ENCODE peak calls at places on chromosomes 7 and 10, in four cellular contexts. L is tibial nerve; Q is CD4-positive, CD25-positive, alpha-beta regulatory T cell; N is fibroblast of lung. G is an unnamed sample.

GRCh38 chr10:17128261-17128660 is 1.4 kb downstream of the CUBN start:
- DNase-seq in L (no peak), Q (no peak), N (no peak), G (peak; percentile 29)

GRCh38 chr10:14062528-14063260 is 268.0 kb downstream of the FRMD4A start:
- DNase-seq in L (no peak), Q (no peak), N (peak; percentile 91), G (no peak)

GRCh38 chr7:27066148-27066547 is 29.7 kb downstream of the HOXA1 start:
- DNase-seq in L (no peak), Q (no peak), N (peak; percentile 88), G (no peak)

GRCh38 chr10:46560381-46560780 is 3.9 kb upstream of the GPRIN2 start:
- DNase-seq in L (no peak), Q (no peak), N (no peak), G (peak; percentile 11)

GRCh38 chr10:110486680-110487410 is 10.9 kb upstream of the DUSP5 start:
- DNase-seq in L (no peak), Q (no peak), N (no peak), G (no peak)

GRCh38 chr10:53276797-53277196 is 504.2 kb upstream of the MBL2 start:
- DNase-seq in L (no peak), Q (no peak), N (no peak), G (no peak)

GRCh38 chr10:8050561-8051108 is 3.9 kb upstream of the GATA3 start:
- DNase-seq in L (no peak), Q (peak; percentile 56), N (peak; percentile 43), G (peak; percentile 49)

GRCh38 chr10:125203186-125203800 is 42.9 kb upstream of the CTBP2 start:
- DNase-seq in L (no peak), Q (no peak), N (no peak), G (no peak)

GRCh38 chr10:30178565-30178964 is 119.2 kb upstream of the JCAD start:
- DNase-seq in L (no peak), Q (no peak), N (peak; percentile 65), G (no peak)

GRCh38 chr7:155808551-155809331 is 3.5 kb downstream of the SHH start:
- DNase-seq in L (no peak), Q (no peak), N (no peak), G (no peak)

GRCh38 chr7:120190109-120190508 is 82.9 kb upstream of the KCND2 start:
- DNase-seq in L (no peak), Q (no peak), N (no peak), G (no peak)

GRCh38 chr7:103445228-103446020 is 583 bp downstream of the SLC26A5 start:
- DNase-seq in L (no peak), Q (no peak), N (no peak), G (no peak)

GRCh38 chr10:43969506-43969905 is 320.8 kb upstream of the ZNF32 start:
- DNase-seq in L (no peak), Q (no peak), N (no peak), G (no peak)

GRCh38 chr7:116139007-116139406 is 71.3 kb upstream of the TES start:
- DNase-seq in L (no peak), Q (no peak), N (peak; percentile 54), G (no peak)

GRCh38 chr7:51246258-51247245 is 70.1 kb downstream of the COBL start:
- DNase-seq in L (no peak), Q (no peak), N (no peak), G (peak; percentile 42)

GRCh38 chr7:1946461-1947450 is 276.7 kb downstream of the ELFN1 start:
- DNase-seq in L (no peak), Q (no peak), N (no peak), G (no peak)

GRCh38 chr7:108660465-108660864 is 90.8 kb downstream of the DNAJB9 start:
- DNase-seq in L (no peak), Q (no peak), N (no peak), G (no peak)

GRCh38 chr10:72693599-72693915 is 1.6 kb downstream of the MCU start:
- DNase-seq in L (no peak), Q (no peak), N (peak; percentile 36), G (no peak)

GRCh38 chr10:58070964-58071363 is 196.7 kb downstream of the IPMK start:
- DNase-seq in L (no peak), Q (no peak), N (no peak), G (no peak)

GRCh38 chr10:17233534-17233933 is 5.5 kb downstream of the VIM start:
- DNase-seq in L (no peak), Q (no peak), N (peak; percentile 52), G (peak; percentile 38)

GRCh38 chr7:64183126-64183742 is 23.8 kb upstream of the ZNF735 start:
- DNase-seq in L (no peak), Q (no peak), N (no peak), G (no peak)

GRCh38 chr10:33381391-33381790 is 46.9 kb upstream of the NRP1 start:
- DNase-seq in L (no peak), Q (no peak), N (no peak), G (no peak)

GRCh38 chr10:33373263-33373662 is 38.8 kb upstream of the NRP1 start:
- DNase-seq in L (no peak), Q (no peak), N (no peak), G (no peak)

GRCh38 chr10:33376476-33376875 is 42.0 kb upstream of the NRP1 start:
- DNase-seq in L (no peak), Q (no peak), N (no peak), G (no peak)

GRCh38 chr10:33377658-33378025 is 43.2 kb upstream of the NRP1 start:
- DNase-seq in L (no peak), Q (no peak), N (peak; percentile 82), G (no peak)

DNA sequence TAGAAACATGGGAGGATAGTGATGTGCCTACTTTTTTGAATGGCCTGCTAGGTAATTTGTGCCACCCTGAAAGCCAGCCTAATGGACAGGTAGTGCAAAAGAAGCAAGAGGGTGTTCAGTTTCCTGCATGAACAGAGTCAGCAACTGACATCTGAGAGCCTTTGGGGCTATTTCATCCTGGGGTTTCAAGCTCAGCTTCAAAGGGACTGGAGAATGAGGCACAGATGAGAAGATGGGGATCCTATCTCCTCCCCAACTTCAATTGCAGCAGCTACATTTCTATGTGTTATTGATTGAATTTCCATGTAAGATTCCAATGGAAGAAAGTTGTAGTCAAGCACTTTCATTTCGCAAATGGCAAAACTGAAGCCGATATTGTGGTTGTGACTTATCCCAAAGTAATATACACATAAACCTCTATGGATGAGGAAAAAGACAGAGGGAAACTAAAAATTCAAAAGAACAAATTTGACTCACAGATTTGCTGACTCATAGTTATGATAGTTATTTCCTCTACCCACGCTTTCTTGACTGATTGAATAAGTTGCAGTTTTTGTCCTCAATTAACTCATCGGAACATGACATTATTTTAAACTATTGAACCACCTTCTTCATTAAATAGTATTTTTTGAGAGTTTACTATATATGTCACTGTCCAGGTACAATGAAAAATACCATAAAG is 42.6 kb upstream of the NRP1 start:
- DNase-seq in L (no peak), Q (peak; percentile 7), N (peak; percentile 85), G (no peak)
- H3K4me3 ChIP-seq in L (no peak overlapping the region), Q (no peak overlapping the region), N (peak overlapping the region; percentile 24), G (no peak overlapping the region)

GRCh38 chr7:105241198-105241597 is 147.5 kb downstream of the SRPK2 start:
- DNase-seq in L (no peak), Q (no peak), N (no peak), G (no peak)
- H3K4me1 ChIP-seq in L (peaks cover 4% of the 10 kb centered on the region), Q (peaks cover 9% of the 10 kb centered on the region), N (no peaks in the 10 kb centered on the region), G (no peaks in the 10 kb centered on the region)

GRCh38 chr10:52216852-52217251 is 97.2 kb upstream of the DKK1 start:
- DNase-seq in L (no peak), Q (no peak), N (peak; percentile 51), G (no peak)
- H3K4me3 ChIP-seq in L (no peak overlapping the region), Q (no peak overlapping the region), N (no peak overlapping the region), G (no peak overlapping the region)

DNA sequence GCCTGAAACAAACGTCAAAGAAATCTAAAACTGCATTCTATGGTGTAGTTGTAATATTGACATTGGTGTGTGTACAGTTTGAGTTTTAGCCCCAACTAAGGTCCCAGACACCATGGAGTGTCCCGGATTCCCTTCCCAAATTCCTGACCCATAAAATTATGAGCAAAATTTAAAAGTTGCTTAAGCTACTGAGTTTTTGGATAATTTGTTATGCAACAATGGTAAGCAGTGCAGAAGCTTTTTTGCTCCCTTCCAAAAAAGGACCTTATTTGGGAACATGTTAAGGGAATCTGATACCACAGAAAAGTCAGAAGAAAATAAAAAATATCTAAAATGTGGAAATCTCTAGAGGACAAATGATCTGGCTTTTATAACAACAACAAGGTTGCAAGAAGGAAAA is 63.3 kb upstream of the KMT2E start:
- DNase-seq in L (no peak), Q (no peak), N (no peak), G (no peak)
- H3K4me1 ChIP-seq in L (peaks cover 2% of the 10 kb centered on the region), Q (peaks cover 10% of the 10 kb centered on the region), N (peaks cover 12% of the 10 kb centered on the region), G (peaks cover 14% of the 10 kb centered on the region)

G was measured in tibial artery.